ENCODE peak calls at places on chromosomes 7 and 10, in six cellular contexts. Y is mesenchymal stem cell, V is IMR-90, B is H1, X is H9, D is trophoblast cell. E is an unnamed sample.
A peak's percentile ranks its signal among the peaks of the same experiment; 100 is the strongest.

GRCh38 chr7:73901231-73901822 is 40.4 kb downstream of the TMEM270 start:
- DNase-seq in Y (no peak), V (no peak), B (no peak), X (no peak), D (no peak), E (no peak)

GRCh38 chr7:73896454-73896853 is 35.5 kb downstream of the TMEM270 start:
- DNase-seq in Y (no peak), V (peak; percentile 70), B (no peak), X (no peak), D (peak; percentile 12), E (no peak)

GRCh38 chr10:14573666-14574261 is 200.9 kb downstream of the FAM107B start:
- DNase-seq in Y (peak; percentile 88), V (peak; percentile 82), B (no peak), X (peak; percentile 2), D (no peak), E (no peak)

GRCh38 chr10:86524225-86524982 is 2.8 kb upstream of the WAPL start:
- DNase-seq in Y (no peak), V (no peak), B (no peak), X (no peak), D (no peak), E (no peak)

GRCh38 chr7:1895664-1896515 is 225.8 kb downstream of the ELFN1 start:
- DNase-seq in Y (no peak), V (no peak), B (no peak), X (no peak), D (no peak), E (no peak)

GRCh38 chr7:149772236-149772820 is 1.1 kb downstream of the ZNF467 start:
- DNase-seq in Y (no peak), V (no peak), B (no peak), X (peak; percentile 54), D (no peak), E (peak; percentile 56)

GRCh38 chr7:154587812-154588211 is 415.1 kb downstream of the PAXIP1 start:
- DNase-seq in Y (no peak), V (no peak), B (no peak), X (no peak), D (no peak), E (no peak)

GRCh38 chr10:119412831-119413737 is 129.4 kb downstream of the RGS10 start:
- DNase-seq in Y (peak; percentile 65), V (peak; percentile 72), B (no peak), X (peak; percentile 57), D (no peak), E (no peak)

GRCh38 chr7:6536262-6536770 is 14.9 kb downstream of the GRID2IP start:
- DNase-seq in Y (no peak), V (no peak), B (no peak), X (no peak), D (no peak), E (no peak)

GRCh38 chr7:31648288-31648687 is 38.7 kb upstream of the PPP1R17 start:
- DNase-seq in Y (peak; percentile 2), V (peak; percentile 1), B (no peak), X (no peak), D (no peak), E (no peak)

GRCh38 chr7:127588697-127589482 is 679 bp downstream of the ARF5 start:
- DNase-seq in Y (peak; percentile 62), V (peak; percentile 51), B (peak; percentile 31), X (peak; percentile 85), D (peak; percentile 55), E (peak; percentile 48)

GRCh38 chr7:126791306-126791705 is 461.4 kb downstream of the GRM8 start:
- DNase-seq in Y (no peak), V (no peak), B (no peak), X (no peak), D (no peak), E (no peak)

GRCh38 chr10:15718495-15719061 is 1.1 kb downstream of the ITGA8 start:
- DNase-seq in Y (peak; percentile 31), V (no peak), B (no peak), X (peak; percentile 35), D (no peak), E (peak; percentile 9)

GRCh38 chr10:33293081-33293480 is 41.4 kb downstream of the NRP1 start:
- DNase-seq in Y (no peak), V (no peak), B (no peak), X (no peak), D (no peak), E (no peak)

GRCh38 chr7:30252885-30253795 is 31.3 kb upstream of the ZNRF2 start:
- DNase-seq in Y (no peak), V (no peak), B (no peak), X (no peak), D (no peak), E (no peak)

GRCh38 chr10:132134541-132135397 is 52.0 kb upstream of the DPYSL4 start:
- DNase-seq in Y (no peak), V (no peak), B (no peak), X (no peak), D (no peak), E (no peak)

GRCh38 chr10:133420028-133420427 is 4.4 kb downstream of the SPRN start:
- DNase-seq in Y (no peak), V (no peak), B (no peak), X (no peak), D (no peak), E (no peak)

GRCh38 chr10:114057845-114058244 is 14.2 kb downstream of the ADRB1 start:
- DNase-seq in Y (no peak), V (no peak), B (no peak), X (no peak), D (no peak), E (no peak)

GRCh38 chr10:103592186-103593021 is 98.9 kb downstream of the NEURL1 start:
- DNase-seq in Y (peak; percentile 34), V (peak; percentile 38), B (peak; percentile 46), X (peak; percentile 77), D (peak; percentile 43), E (peak; percentile 51)

GRCh38 chr7:70571403-70571911 is 560.5 kb upstream of the GALNT17 start:
- DNase-seq in Y (peak; percentile 52), V (peak; percentile 36), B (no peak), X (no peak), D (no peak), E (no peak)

GRCh38 chr10:70265032-70265689 is 18.6 kb downstream of the NPFFR1 start:
- DNase-seq in Y (no peak), V (no peak), B (peak; percentile 57), X (peak; percentile 88), D (no peak), E (no peak)

GRCh38 chr10:78579586-78579985 is 489.2 kb upstream of the ZMIZ1 start:
- DNase-seq in Y (no peak), V (no peak), B (no peak), X (no peak), D (no peak), E (no peak)

GRCh38 chr10:89085153-89085552 is 94.6 kb downstream of the FAS start:
- DNase-seq in Y (peak; percentile 54), V (no peak), B (no peak), X (no peak), D (no peak), E (no peak)

GRCh38 chr10:102409604-102410426 is 8.8 kb downstream of the PSD start:
- DNase-seq in Y (peak; percentile 33), V (no peak), B (no peak), X (peak; percentile 38), D (no peak), E (no peak)

GRCh38 chr7:44277851-44278250 is 47.5 kb downstream of the CAMK2B start:
- DNase-seq in Y (no peak), V (peak; percentile 47), B (no peak), X (no peak), D (no peak), E (no peak)

GRCh38 chr7:753190-753589 is 26.1 kb upstream of the PRKAR1B start:
- DNase-seq in Y (no peak), V (no peak), B (no peak), X (no peak), D (no peak), E (no peak)
- H3K14ac ChIP-seq in Y (no peak overlapping the region), V (no peak overlapping the region), B (no peak overlapping the region), X (no peak overlapping the region), D (no peak overlapping the region), E (no peak overlapping the region)

GRCh38 chr7:138550337-138550736 is 90.3 kb downstream of the TRIM24 start:
- DNase-seq in Y (no peak), V (no peak), B (no peak), X (no peak), D (no peak), E (no peak)
- H3K14ac ChIP-seq in Y (no peak overlapping the region), V (no peak overlapping the region), B (no peak overlapping the region), X (no peak overlapping the region), D (no peak overlapping the region), E (no peak overlapping the region)

GRCh38 chr7:101956130-101956529 is 138.7 kb downstream of the CUX1 start:
- DNase-seq in Y (no peak), V (no peak), B (no peak), X (no peak), D (no peak), E (no peak)

GRCh38 chr7:101952355-101953247 is 135.2 kb downstream of the CUX1 start:
- DNase-seq in Y (peak; percentile 97), V (peak; percentile 93), B (no peak), X (no peak), D (no peak), E (no peak)

GRCh38 chr7:101951757-101952156 is 134.3 kb downstream of the CUX1 start:
- DNase-seq in Y (no peak), V (no peak), B (no peak), X (no peak), D (peak; percentile 72), E (no peak)

GRCh38 chr7:101953248-101953819 is 135.9 kb downstream of the CUX1 start:
- DNase-seq in Y (peak; percentile 98), V (peak; percentile 92), B (no peak), X (no peak), D (no peak), E (no peak)

DNA sequence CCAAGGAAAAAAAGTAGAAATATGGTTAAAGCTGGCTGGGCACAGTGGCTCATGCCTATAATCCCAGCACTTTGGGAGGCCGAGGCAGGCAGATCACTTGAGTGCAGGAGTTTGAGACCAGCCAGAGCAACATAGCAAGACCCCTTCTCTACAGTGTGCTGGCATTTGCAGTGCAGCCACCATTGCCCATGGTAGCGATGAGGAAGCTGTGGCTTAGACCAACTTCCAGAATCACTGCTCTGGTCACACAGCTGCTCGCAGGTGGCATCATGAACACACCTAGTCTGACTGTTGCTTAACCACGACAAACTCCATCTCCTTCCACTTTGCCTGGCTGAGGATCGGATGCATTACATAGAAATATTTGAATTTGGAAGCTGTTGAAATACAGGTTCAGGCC is 137.1 kb downstream of the CUX1 start:
- DNase-seq in Y (no peak), V (no peak), B (no peak), X (no peak), D (no peak), E (no peak)
- H3K14ac ChIP-seq in Y (peak overlapping the region; percentile 78), V (peak overlapping the region; percentile 3), B (no peak overlapping the region), X (no peak overlapping the region), D (no peak overlapping the region), E (no peak overlapping the region)

GRCh38 chr7:133947458-133948044 is 179.6 kb upstream of the LRGUK start:
- DNase-seq in Y (no peak), V (no peak), B (no peak), X (no peak), D (no peak), E (no peak)

GRCh38 chr7:133941496-133941895 is 185.6 kb upstream of the LRGUK start:
- DNase-seq in Y (peak; percentile 70), V (peak; percentile 74), B (no peak), X (no peak), D (peak; percentile 37), E (no peak)

GRCh38 chr7:133948588-133948987 is 178.6 kb upstream of the LRGUK start:
- DNase-seq in Y (no peak), V (no peak), B (no peak), X (no peak), D (no peak), E (no peak)

GRCh38 chr7:133940368-133940767 is 186.8 kb upstream of the LRGUK start:
- DNase-seq in Y (no peak), V (no peak), B (no peak), X (no peak), D (no peak), E (no peak)

GRCh38 chr7:133945497-133945896 is 181.6 kb upstream of the LRGUK start:
- DNase-seq in Y (no peak), V (no peak), B (no peak), X (no peak), D (peak; percentile 91), E (no peak)
- H3K14ac ChIP-seq in Y (no peak overlapping the region), V (no peak overlapping the region), B (no peak overlapping the region), X (no peak overlapping the region), D (no peak overlapping the region), E (no peak overlapping the region)

E was measured in neuronal stem cell.